ENCODE peak calls at places on chromosomes 4 and X, in ten cellular contexts. K is fibroblast of lung, W is heart left ventricle, A is PC-3, L is mucosa of descending colon, C is MM.1S, V is upper lobe of left lung, R is thoracic aorta, T is heart right ventricle, X is WERI-Rb-1. E is an unnamed sample. For H3K36me3, the result is how much of the 10 kb centered on the place peaks cover.

GRCh38 chr4:9880411-9881197 is 99.2 kb downstream of the DRD5 start:
- DNase-seq in K (no peak), W (no peak), A (no peak), L (no peak), C (no peak), V (no peak), R (no peak), T (no peak), X (peak), E (no peak)

GRCh38 chr4:139761461-139761860 is 95.8 kb downstream of the MGST2 start:
- DNase-seq in K (peak), W (no peak), A (peak), L (no peak), C (no peak), V (no peak), R (no peak), T (no peak), X (peak), E (no peak)

GRCh38 chr4:18535948-18536347 is 514.4 kb upstream of the LCORL start:
- DNase-seq in K (no peak), W (no peak), A (no peak), L (no peak), C (no peak), V (no peak), R (no peak), T (no peak), X (no peak), E (no peak)

GRCh38 chr4:6718932-6719610 is 3.1 kb downstream of the BLOC1S4 start:
- DNase-seq in K (no peak), W (no peak), A (no peak), L (no peak), C (no peak), V (no peak), R (no peak), T (no peak), X (no peak), E (no peak)

GRCh38 chr4:141571368-141571767 is 65.0 kb upstream of the IL15 start:
- DNase-seq in K (peak), W (no peak), A (peak), L (no peak), C (no peak), V (no peak), R (no peak), T (no peak), X (no peak), E (no peak)

GRCh38 chr4:107862658-107863057 is 37.9 kb downstream of the SGMS2 start:
- DNase-seq in K (peak), W (no peak), A (peak), L (peak), C (no peak), V (peak), R (peak), T (no peak), X (no peak), E (no peak)

GRCh38 chrX:108298165-108298602 is 140.0 kb downstream of the COL4A6 start:
- DNase-seq in K (no peak), W (no peak), A (no peak), L (no peak), C (no peak), V (no peak), R (no peak), T (no peak), X (no peak), E (peak)

GRCh38 chr4:147480891-147481576 is at the start of gene EDNRA:
- DNase-seq in K (peak), W (peak), A (peak), L (no peak), C (no peak), V (peak), R (no peak), T (peak), X (peak), E (peak)

GRCh38 chr4:81343536-81343935 is 128.2 kb downstream of the RASGEF1B start:
- DNase-seq in K (no peak), W (no peak), A (no peak), L (no peak), C (no peak), V (no peak), R (no peak), T (no peak), X (peak), E (no peak)

GRCh38 chr4:155811171-155811570 is 52.4 kb downstream of the GUCY1B1 start:
- DNase-seq in K (peak), W (no peak), A (no peak), L (no peak), C (no peak), V (no peak), R (no peak), T (no peak), X (no peak), E (no peak)

GRCh38 chr4:112736718-112737135 is 99.8 kb downstream of the LARP7 start:
- DNase-seq in K (no peak), W (no peak), A (no peak), L (no peak), C (no peak), V (no peak), R (no peak), T (no peak), X (no peak), E (no peak)

GRCh38 chr4:1365271-1366178 is 18.5 kb downstream of the UVSSA start:
- DNase-seq in K (no peak), W (no peak), A (no peak), L (no peak), C (no peak), V (peak), R (no peak), T (no peak), X (no peak), E (peak)

GRCh38 chr4:113998026-113998425 is 18.6 kb upstream of the ARSJ start:
- DNase-seq in K (no peak), W (no peak), A (no peak), L (peak), C (no peak), V (no peak), R (no peak), T (no peak), X (no peak), E (no peak)

GRCh38 chr4:39354178-39354503 is 12.0 kb downstream of the RFC1 start:
- DNase-seq in K (peak), W (no peak), A (no peak), L (no peak), C (peak), V (no peak), R (no peak), T (no peak), X (no peak), E (no peak)
- H3K4me3 ChIP-seq in K (peak), W (peak), A (no peak), L (no peak), C (peak), V (peak), R (peak), T (peak), X (no peak), E (peak)

DNA sequence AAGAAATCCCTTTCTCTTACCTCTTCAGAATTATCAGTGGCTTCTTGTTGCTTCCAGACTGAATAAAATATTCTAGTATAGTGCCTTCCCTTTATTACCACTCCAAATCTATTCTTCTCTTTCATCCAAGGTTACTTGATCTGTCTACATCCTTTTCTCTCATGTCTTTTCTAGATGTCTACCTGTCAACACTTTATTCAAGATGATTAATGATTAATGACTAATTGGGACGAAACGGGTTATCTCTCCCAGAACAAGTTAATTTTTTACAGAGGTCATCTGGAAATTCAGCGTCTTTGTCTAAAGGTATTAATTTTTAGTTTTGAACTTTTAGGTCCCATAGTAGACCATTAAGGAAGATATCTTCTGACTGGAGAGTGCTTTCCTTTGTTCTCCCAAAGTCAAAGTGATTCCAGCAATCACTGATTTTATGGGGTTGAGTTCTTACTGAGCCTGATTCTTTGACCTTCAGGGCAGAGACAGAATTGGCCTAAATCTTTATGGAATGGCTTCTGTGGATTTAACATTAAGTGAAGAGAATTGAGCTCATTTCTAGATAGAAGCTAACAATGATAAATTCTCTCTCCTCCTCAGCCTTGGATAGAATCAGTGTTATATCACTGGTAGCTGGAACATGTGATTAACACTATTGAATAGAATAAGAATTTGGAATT is 335.4 kb upstream of the TEX13C start:
- DNase-seq in K (no peak), W (no peak), A (no peak), L (no peak), C (no peak), V (no peak), R (no peak), T (no peak), X (no peak), E (no peak)
- TF ChIP-seq CTCF in K (no peak), W (no peak), A (no peak), L (no peak), C (no peak), V (no peak), R (no peak), T (no peak), X (no peak), E (no peak)

DNA sequence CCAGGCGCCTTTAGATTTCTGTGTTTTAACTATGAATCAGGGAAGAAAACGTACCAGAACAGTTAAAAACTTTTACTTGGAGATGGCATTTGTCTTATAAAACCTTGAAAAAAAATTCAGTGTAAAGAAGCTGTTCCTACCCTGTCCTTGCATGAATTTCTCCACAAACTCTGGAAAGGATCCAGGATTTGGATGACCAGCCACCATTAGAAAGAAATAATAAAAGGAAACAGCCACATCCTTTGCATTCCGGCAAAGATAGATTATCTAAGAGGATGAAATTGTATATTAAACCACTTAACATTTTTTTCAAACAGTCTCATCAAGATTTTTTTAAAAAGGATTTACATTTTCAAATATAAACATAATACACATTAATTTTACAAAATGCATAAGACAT is 10.6 kb downstream of the SULT1E1 start:
- DNase-seq in K (no peak), W (no peak), A (no peak), L (no peak), C (no peak), V (no peak), R (no peak), T (no peak), X (no peak), E (no peak)
- H3K36me3 ChIP-seq in K (under half), W (under half), A (under half), L (under half), C (under half), V (under half), R (under half), T (under half), X (under half), E (under half)

GRCh38 chr4:145530662-145531061 is 49.0 kb downstream of the SMAD1 start:
- DNase-seq in K (no peak), W (no peak), A (peak), L (no peak), C (no peak), V (no peak), R (no peak), T (no peak), X (no peak), E (no peak)
- H3K4me3 ChIP-seq in K (no peak), W (no peak), A (no peak), L (no peak), C (no peak), V (no peak), R (no peak), T (no peak), X (no peak), E (no peak)

GRCh38 chr4:138062929-138063328 is 179.2 kb downstream of the SLC7A11 start:
- DNase-seq in K (peak), W (no peak), A (peak), L (no peak), C (no peak), V (no peak), R (no peak), T (no peak), X (no peak), E (no peak)
- TF ChIP-seq CTCF in K (peak), W (no peak), A (peak), L (no peak), C (no peak), V (no peak), R (no peak), T (no peak), X (peak), E (no peak)

DNA sequence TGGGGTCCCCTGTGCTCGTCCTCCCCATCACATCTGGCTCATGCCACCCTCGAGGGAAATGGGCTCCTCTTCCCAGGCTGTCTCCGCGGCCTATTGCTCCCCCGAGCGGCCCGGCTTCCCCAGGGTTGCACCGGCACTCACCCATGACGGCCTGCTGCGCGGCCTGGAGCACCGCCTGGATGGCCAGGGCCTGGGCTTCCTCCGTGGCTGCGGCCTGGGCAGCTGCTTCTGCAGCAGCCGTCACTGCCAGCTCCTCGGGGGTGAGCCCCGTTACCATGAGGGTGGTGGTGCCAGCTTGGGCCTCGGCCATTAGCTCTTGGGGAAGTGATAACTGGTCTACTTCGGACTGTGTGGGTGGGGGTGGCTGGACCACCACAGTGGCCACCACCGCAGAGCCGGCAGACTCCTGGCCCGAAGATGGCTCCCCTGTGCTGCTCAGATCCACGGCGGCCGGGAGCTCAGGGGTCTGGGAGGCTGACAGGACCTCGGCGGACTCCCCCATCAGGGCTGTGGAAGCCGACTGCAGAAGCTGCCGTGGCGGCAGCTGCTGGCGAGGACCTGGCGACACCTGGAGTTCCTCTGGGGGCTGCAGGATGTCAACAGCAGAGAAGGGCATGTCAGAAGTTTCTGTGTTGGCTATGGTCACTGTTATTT is 8.1 kb upstream of the RENBP start:
- DNase-seq in K (no peak), W (no peak), A (no peak), L (no peak), C (no peak), V (no peak), R (no peak), T (no peak), X (no peak), E (no peak)
- H3K36me3 ChIP-seq in K (half or more), W (under half), A (under half), L (under half), C (under half), V (half or more), R (under half), T (under half), X (half or more), E (under half)

DNA sequence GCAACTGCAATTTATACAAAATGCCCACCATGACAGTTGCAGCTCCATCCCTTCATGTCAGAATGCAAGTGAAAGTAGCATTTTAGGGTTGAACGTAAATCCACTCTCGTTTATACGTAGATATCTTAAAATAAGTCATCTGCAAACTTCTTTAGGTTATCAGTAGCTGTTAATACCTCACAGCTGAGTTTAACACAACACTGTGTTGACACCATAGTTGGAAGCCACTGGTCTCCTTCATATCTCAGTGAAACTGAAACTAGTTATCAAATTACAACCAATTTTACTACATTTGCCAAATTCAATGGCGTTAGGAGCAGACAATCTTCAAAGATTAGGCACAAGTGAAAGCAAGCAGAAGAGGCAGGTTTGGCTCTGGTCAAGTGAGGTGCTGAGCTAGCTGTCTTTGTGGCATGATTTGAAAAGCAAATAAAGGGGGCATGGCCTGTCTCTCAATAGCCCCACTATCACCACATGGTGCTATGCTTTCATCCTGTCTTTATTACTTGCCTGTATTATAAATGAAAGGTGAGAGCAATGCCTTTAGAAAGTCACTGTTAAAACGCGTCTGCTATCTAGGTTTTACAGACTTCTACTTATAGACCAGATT is 12.3 kb downstream of the PPP3CA start:
- DNase-seq in K (peak), W (no peak), A (no peak), L (no peak), C (peak), V (no peak), R (no peak), T (no peak), X (no peak), E (no peak)
- H3K4me3 ChIP-seq in K (no peak), W (no peak), A (no peak), L (no peak), C (no peak), V (no peak), R (no peak), T (no peak), X (no peak), E (no peak)